ENCODE peak calls at places on chromosome 22, in five cellular contexts. H, L, J, G and R are unnamed samples.

GRCh38 chr22:43957871-43958270 is 2.6 kb downstream of the SAMM50 start:
- DNase-seq in G (no peak), H (no peak), J (no peak), L (no peak), R (no peak)

GRCh38 chr22:26576026-26576680 is 13.8 kb downstream of the TPST2 start:
- DNase-seq in J (no peak), H (no peak), L (no peak), G (peak), R (no peak)

GRCh38 chr22:41380993-41381328 is 781 bp upstream of the TEF start:
- DNase-seq in G (no peak), H (no peak), J (no peak), L (no peak), R (peak)

GRCh38 chr22:26974914-26975313 is 317.5 kb downstream of the MIAT start:
- DNase-seq in L (no peak), G (no peak), H (no peak), J (no peak), R (no peak)

GRCh38 chr22:30435674-30436126 is 10.1 kb downstream of the MTFP1 start:
- DNase-seq in J (peak), G (no peak), H (peak), L (no peak), R (peak)

GRCh38 chr22:37555029-37555428 is 5.3 kb upstream of the CDC42EP1 start:
- DNase-seq in J (no peak), G (no peak), H (no peak), L (no peak), R (no peak)

GRCh38 chr22:31154975-31155374 is 5.0 kb upstream of the RNF185 start:
- DNase-seq in H (no peak), L (no peak), G (no peak), J (no peak), R (no peak)

GRCh38 chr22:31271485-31271884 is 20.8 kb downstream of the PIK3IP1 start:
- DNase-seq in G (no peak), J (no peak), H (no peak), L (no peak), R (no peak)

GRCh38 chr22:45317551-45318167 is 7.9 kb downstream of the FAM118A start:
- DNase-seq in G (peak), L (no peak), H (no peak), J (no peak), R (no peak)

GRCh38 chr22:29044657-29045176 is 16.9 kb downstream of the C22orf31 start:
- DNase-seq in L (no peak), H (no peak), J (no peak), G (no peak), R (no peak)

GRCh38 chr22:39545310-39546063 is 12.9 kb upstream of the RPS19BP1 start:
- DNase-seq in J (no peak), G (no peak), L (peak), H (peak), R (peak)

GRCh38 chr22:44519895-44520294 is 21.9 kb upstream of the RTL6 start:
- DNase-seq in H (no peak), L (no peak), J (no peak), G (no peak), R (no peak)

GRCh38 chr22:45007247-45007945 is 2.4 kb downstream of the PHF21B start:
- DNase-seq in L (peak), G (peak), J (no peak), H (no peak), R (no peak)

GRCh38 chr22:24068717-24069116 is 57.6 kb downstream of the CABIN1 start:
- DNase-seq in G (no peak), L (no peak), H (no peak), J (no peak), R (no peak)

GRCh38 chr22:46931414-46931813 is 169.0 kb downstream of the TBC1D22A start:
- DNase-seq in G (no peak), H (peak), L (no peak), J (no peak), R (no peak)

GRCh38 chr22:39146256-39147101 is 6.0 kb downstream of the CBX7 start:
- DNase-seq in H (no peak), G (no peak), L (no peak), J (no peak), R (no peak)

GRCh38 chr22:43128928-43129424 is 14.2 kb downstream of the MCAT start:
- DNase-seq in H (no peak), L (no peak), G (no peak), J (no peak), R (no peak)

GRCh38 chr22:46171940-46172339 is 21.6 kb downstream of the PPARA start:
- DNase-seq in H (no peak), L (no peak), J (no peak), G (no peak), R (no peak)

GRCh38 chr22:25840162-25840561 is 98.2 kb downstream of the MYO18B start:
- DNase-seq in G (no peak), L (no peak), H (no peak), J (no peak), R (no peak)

GRCh38 chr22:50010676-50011446 is 1.7 kb downstream of the IL17REL start:
- DNase-seq in H (peak), J (peak), G (no peak), L (no peak), R (no peak)